ENCODE peak calls at places on chromosomes 16 and 17, in ten cellular contexts. I, U, W, D, K, E, F, G, Z and P are unnamed samples.

GRCh38 chr17:31558748-31559646 is 167.5 kb downstream of the RAB11FIP4 start:
- DNase-seq in Z (no peak), I (peak; percentile 80), F (no peak), E (peak; percentile 92), D (peak; percentile 95), U (peak; percentile 95), G (peak; percentile 81), W (peak; percentile 82), K (peak; percentile 79), P (peak; percentile 57)

GRCh38 chr17:41738077-41738800 is 3.8 kb upstream of the HAP1 start:
- DNase-seq in E (peak; percentile 88), I (peak; percentile 69), Z (peak; percentile 94), W (peak; percentile 89), D (peak; percentile 92), K (peak; percentile 90), G (peak; percentile 87), F (peak; percentile 44), U (peak; percentile 92), P (peak; percentile 82)

GRCh38 chr16:8925455-8925854 is 38.3 kb downstream of the USP7 start:
- DNase-seq in G (no peak), F (no peak), D (no peak), E (no peak), U (no peak), W (no peak), I (no peak), K (no peak), Z (no peak), P (no peak)

GRCh38 chr16:50308237-50308965 is 42.0 kb downstream of the ADCY7 start:
- DNase-seq in E (peak; percentile 63), K (peak; percentile 22), Z (no peak), I (no peak), G (no peak), D (peak; percentile 22), F (no peak), W (no peak), U (no peak), P (no peak)

GRCh38 chr17:71987634-71988033 is 133.2 kb upstream of the SOX9 start:
- DNase-seq in K (no peak), Z (no peak), I (no peak), W (no peak), F (no peak), E (no peak), D (no peak), U (no peak), G (no peak), P (no peak)

GRCh38 chr17:1995321-1996242 is 29.6 kb downstream of the RTN4RL1 start:
- DNase-seq in F (no peak), Z (no peak), U (no peak), D (peak; percentile 64), E (no peak), I (no peak), K (peak; percentile 50), G (no peak), W (no peak), P (no peak)

GRCh38 chr17:10062757-10063385 is 135.5 kb downstream of the GAS7 start:
- DNase-seq in D (no peak), I (no peak), Z (no peak), E (peak; percentile 59), F (no peak), W (no peak), U (no peak), G (no peak), K (no peak), P (no peak)

GRCh38 chr17:79835953-79836951 is 3.0 kb downstream of the CBX4 start:
- DNase-seq in E (no peak), Z (no peak), U (peak; percentile 49), K (peak; percentile 90), I (no peak), F (no peak), W (peak; percentile 61), D (no peak), G (peak; percentile 87), P (no peak)

GRCh38 chr17:51059781-51060180 is 60.9 kb downstream of the SPAG9 start:
- DNase-seq in U (no peak), W (no peak), E (no peak), K (no peak), F (no peak), Z (no peak), I (no peak), G (no peak), D (no peak), P (no peak)

GRCh38 chr16:78122774-78123315 is 23.4 kb downstream of the WWOX start:
- DNase-seq in U (peak; percentile 29), F (no peak), W (peak; percentile 46), Z (no peak), G (no peak), D (peak; percentile 56), I (no peak), E (no peak), K (no peak), P (no peak)

GRCh38 chr16:89858973-89859808 is 14.2 kb upstream of the TCF25 start:
- DNase-seq in W (no peak), K (no peak), U (no peak), Z (no peak), G (no peak), E (no peak), D (no peak), F (no peak), I (no peak), P (no peak)

GRCh38 chr16:24102120-24102740 is 153.9 kb upstream of the CACNG3 start:
- DNase-seq in K (no peak), U (peak; percentile 41), D (peak; percentile 82), G (no peak), F (no peak), E (no peak), Z (peak; percentile 75), W (no peak), I (no peak), P (no peak)

GRCh38 chr16:67240506-67240905 is 6.8 kb downstream of the FHOD1 start:
- DNase-seq in Z (no peak), D (no peak), W (no peak), F (no peak), I (no peak), K (no peak), G (no peak), U (no peak), E (no peak), P (no peak)

GRCh38 chr16:19389246-19389645 is 28.4 kb upstream of the TMC5 start:
- DNase-seq in D (peak; percentile 60), U (peak; percentile 61), W (peak; percentile 68), F (peak; percentile 8), I (no peak), K (peak; percentile 83), Z (no peak), E (no peak), G (peak; percentile 84), P (peak; percentile 17)

GRCh38 chr17:66483946-66484345 is 181.5 kb downstream of the PRKCA start:
- DNase-seq in Z (no peak), E (no peak), U (no peak), F (no peak), I (no peak), W (no peak), D (no peak), G (no peak), K (no peak), P (no peak)

GRCh38 chr17:76271669-76272540 is 6.8 kb downstream of the UBALD2 start:
- DNase-seq in Z (no peak), W (no peak), I (peak; percentile 40), E (no peak), F (peak; percentile 91), K (peak; percentile 58), D (peak; percentile 58), U (peak; percentile 37), G (peak; percentile 71), P (no peak)

GRCh38 chr16:68985268-68985667 is 120.2 kb upstream of the HAS3 start:
- DNase-seq in I (no peak), U (no peak), W (no peak), G (no peak), Z (peak; percentile 45), F (no peak), K (no peak), D (no peak), E (no peak), P (no peak)

GRCh38 chr16:5379948-5380347 is 282.4 kb upstream of the EEF2KMT start:
- DNase-seq in U (no peak), W (no peak), E (no peak), I (no peak), Z (no peak), G (no peak), K (no peak), D (no peak), F (no peak), P (no peak)

DNA sequence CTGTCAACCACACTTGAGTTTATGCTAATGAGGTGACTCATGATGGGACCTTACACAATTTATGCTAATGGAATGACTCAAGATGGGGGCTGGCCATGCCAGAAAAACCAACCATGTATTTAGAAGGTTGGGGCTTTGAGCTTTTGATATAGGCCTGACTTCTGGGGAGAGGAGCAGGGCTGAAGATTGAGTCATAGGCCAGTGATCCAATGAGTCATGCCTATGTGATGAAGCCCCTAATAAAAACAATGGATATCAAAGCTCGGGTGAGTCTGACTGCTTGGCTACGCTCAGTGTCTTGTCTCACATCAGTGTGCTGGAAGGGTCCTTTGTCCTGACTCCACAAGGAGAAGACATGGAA is 7.3 kb downstream of the MFSD6L start:
- DNase-seq in K (no peak), D (no peak), Z (peak; percentile 24), E (no peak), F (no peak), W (peak; percentile 32), I (no peak), G (no peak), U (peak; percentile 12), P (no peak)
- TF ChIP-seq EP300 in K (no peak), D (no peak), Z (no peak), E (no peak), F (no peak), W (no peak), I (no peak), G (no peak), U (no peak), P (no peak)

DNA sequence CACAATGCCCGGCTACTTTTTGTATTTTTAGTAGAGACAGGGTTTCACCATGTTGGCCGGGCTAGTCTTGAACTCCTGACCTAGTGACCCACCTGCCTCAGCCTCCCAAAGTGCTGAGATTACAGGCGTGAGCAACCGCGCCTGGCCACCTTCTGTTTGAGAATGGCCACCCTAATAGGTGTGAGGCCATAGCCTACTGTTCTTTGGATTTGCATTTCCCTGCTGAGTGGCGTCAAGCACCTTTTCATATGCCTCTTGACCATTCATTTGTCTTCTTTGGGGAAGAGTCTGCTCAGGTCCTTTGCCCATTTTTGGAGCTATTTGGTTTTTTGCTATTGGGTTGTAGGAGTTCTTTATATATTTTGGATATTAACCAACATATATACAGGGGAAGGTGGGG is 276.7 kb downstream of the PARN start:
- DNase-seq in U (no peak), D (no peak), F (no peak), G (no peak), W (no peak), K (no peak), E (no peak), I (no peak), Z (no peak), P (no peak)
- TF ChIP-seq EP300 in U (no peak), D (no peak), F (no peak), G (no peak), W (no peak), K (no peak), E (no peak), I (no peak), Z (no peak), P (no peak)

GRCh38 chr17:19570497-19571151 is 37.0 kb downstream of the SLC47A1 start:
- DNase-seq in W (no peak), G (peak; percentile 60), K (no peak), I (no peak), E (no peak), Z (no peak), D (no peak), F (no peak), U (no peak), P (no peak)
- TF ChIP-seq EP300 in W (no peak), G (no peak), K (no peak), I (no peak), E (no peak), Z (no peak), D (no peak), F (no peak), U (no peak), P (no peak)

GRCh38 chr17:61411944-61412859 is 12.6 kb downstream of the TBX2 start:
- DNase-seq in Z (no peak), G (peak; percentile 83), W (peak; percentile 82), I (peak; percentile 84), K (peak; percentile 82), D (peak; percentile 99), F (peak; percentile 5), E (peak; percentile 90), U (peak; percentile 84), P (peak; percentile 78)
- TF ChIP-seq EP300 in Z (no peak), G (no peak), W (no peak), I (no peak), K (no peak), D (no peak), F (no peak), E (no peak), U (no peak), P (no peak)